ENCODE peak calls at places on chromosomes 3 and 15, in nine cellular contexts. S is M059J; J is neuronal stem cell; Q is H4; P is ovary; U is ELF-1; T is cardiac fibroblast; B is NCI-H1092 treated with DMSO at 0.1 percent for 48 hours; Z is activated CD8-positive, alpha-beta memory T cell treated with anti-CD3 and anti-CD28 coated beads for 24 hours. V is an unnamed sample.

GRCh38 chr15:101019351-101019750 is 100.2 kb downstream of the LRRK1 start:
- DNase-seq in S (no peak), U (peak; percentile 35), J (no peak), Q (no peak), P (no peak), B (no peak), Z (peak; percentile 5), T (no peak), V (no peak)

GRCh38 chr15:55627730-55628368 is 39.7 kb upstream of the PYGO1 start:
- DNase-seq in T (peak; percentile 95), S (peak; percentile 88), B (no peak), Z (no peak), Q (peak; percentile 90), P (no peak), U (peak; percentile 49), J (no peak), V (no peak)

GRCh38 chr15:63888146-63888545 is 54.4 kb upstream of the HERC1 start:
- DNase-seq in Z (no peak), P (no peak), Q (no peak), B (no peak), S (no peak), U (no peak), J (no peak), T (no peak), V (no peak)

GRCh38 chr3:58260733-58261132 is 23.1 kb downstream of the ABHD6 start:
- DNase-seq in Q (peak; percentile 30), T (peak; percentile 72), U (no peak), B (no peak), S (peak; percentile 76), J (no peak), P (no peak), Z (no peak), V (no peak)

GRCh38 chr3:49552087-49552486 is 2.2 kb upstream of the BSN start:
- DNase-seq in Z (no peak), P (no peak), B (no peak), S (no peak), T (no peak), U (no peak), Q (no peak), J (no peak), V (no peak)

GRCh38 chr3:7204848-7205156 is 343.9 kb downstream of the GRM7 start:
- DNase-seq in J (no peak), Q (no peak), T (no peak), P (no peak), S (no peak), B (no peak), U (no peak), Z (no peak), V (no peak)

GRCh38 chr3:138625707-138626365 is 17.3 kb downstream of the FAIM start:
- DNase-seq in T (peak; percentile 45), S (peak; percentile 70), B (no peak), Z (no peak), Q (no peak), P (no peak), J (no peak), U (no peak), V (no peak)

GRCh38 chr15:85296615-85297402 is 83.6 kb upstream of the AKAP13 start:
- DNase-seq in S (peak; percentile 81), U (peak; percentile 75), P (peak; percentile 68), Z (peak; percentile 83), Q (peak; percentile 73), J (peak; percentile 50), T (peak; percentile 90), B (peak; percentile 62), V (peak; percentile 75)

GRCh38 chr3:84717894-84718293 is 240.9 kb upstream of the CADM2 start:
- DNase-seq in U (no peak), B (no peak), S (no peak), J (no peak), T (no peak), P (no peak), Z (no peak), Q (no peak), V (no peak)

GRCh38 chr3:80769683-80770082 is 991.8 kb downstream of the GBE1 start:
- DNase-seq in J (no peak), S (no peak), B (no peak), U (no peak), Q (no peak), Z (no peak), T (no peak), P (no peak), V (no peak)

V was measured in HEK293T.